ENCODE peak calls at places on chromosomes 11 and 22, in six cellular contexts. Y is IMR-90, J is mesenchymal stem cell, I is H9, B is trophoblast cell, M is H1. P is an unnamed sample.

GRCh38 chr11:118530180-118530682 is 761 bp upstream of the TMEM25 start:
- DNase-seq in I (no peak), J (peak; percentile 14), B (no peak), Y (peak; percentile 5), M (no peak), P (no peak)

GRCh38 chr11:43516316-43516820 is 157.6 kb downstream of the TTC17 start:
- DNase-seq in J (no peak), Y (no peak), M (no peak), B (no peak), I (no peak), P (peak; percentile 70)

GRCh38 chr11:55474321-55474720 is 79.9 kb upstream of the OR4C15 start:
- DNase-seq in Y (no peak), I (no peak), M (no peak), J (no peak), B (no peak), P (no peak)

GRCh38 chr11:78742430-78742829 is 167.8 kb upstream of the NARS2 start:
- DNase-seq in B (no peak), Y (peak; percentile 6), I (no peak), M (no peak), J (no peak), P (no peak)

GRCh38 chr11:12397953-12398352 is 20.6 kb downstream of the PARVA start:
- DNase-seq in M (no peak), J (peak; percentile 98), Y (peak; percentile 99), I (no peak), B (no peak), P (no peak)

GRCh38 chr11:108101090-108101775 is 20.1 kb upstream of the ACAT1 start:
- DNase-seq in M (no peak), B (no peak), J (no peak), Y (no peak), I (no peak), P (no peak)

GRCh38 chr11:70883973-70884688 is 368.2 kb downstream of the SHANK2 start:
- DNase-seq in I (no peak), M (no peak), J (no peak), B (no peak), Y (no peak), P (no peak)

GRCh38 chr11:88016392-88017020 is 158.7 kb downstream of the RAB38 start:
- DNase-seq in J (peak; percentile 82), B (peak; percentile 87), M (peak; percentile 33), I (peak; percentile 56), Y (peak; percentile 84), P (peak; percentile 62)

GRCh38 chr11:13183094-13183825 is 94.3 kb upstream of the BMAL1 start:
- DNase-seq in J (peak; percentile 52), M (no peak), I (no peak), B (peak; percentile 98), Y (peak; percentile 54), P (no peak)

GRCh38 chr22:47996446-47996857 is 1234.0 kb downstream of the TBC1D22A start:
- DNase-seq in M (no peak), I (no peak), Y (no peak), B (no peak), J (no peak), P (no peak)

GRCh38 chr22:46078241-46079092 is 71.9 kb upstream of the PPARA start:
- DNase-seq in Y (no peak), I (no peak), B (no peak), M (no peak), J (no peak), P (no peak)

GRCh38 chr11:34514050-34514449 is 456 bp upstream of the ELF5 start:
- DNase-seq in I (no peak), M (no peak), B (no peak), J (no peak), Y (no peak), P (no peak)

GRCh38 chr11:38176812-38177322 is 1578.8 kb upstream of the RAG2 start:
- DNase-seq in Y (no peak), B (no peak), M (no peak), J (no peak), I (no peak), P (no peak)

GRCh38 chr11:126375726-126376125 is 20.2 kb downstream of the ST3GAL4 start:
- DNase-seq in M (no peak), B (no peak), Y (peak; percentile 86), I (no peak), J (no peak), P (no peak)

GRCh38 chr11:65109231-65110198 is 2.2 kb upstream of the TM7SF2 start:
- DNase-seq in I (no peak), B (no peak), J (no peak), M (no peak), Y (no peak), P (no peak)

GRCh38 chr22:23179381-23180294 is 671 bp upstream of the BCR start:
- DNase-seq in M (no peak), B (peak; percentile 49), Y (no peak), I (no peak), J (no peak), P (no peak)

GRCh38 chr22:50441428-50441993 is 33.3 kb downstream of the SBF1 start:
- DNase-seq in B (no peak), J (no peak), M (no peak), I (no peak), Y (no peak), P (no peak)

GRCh38 chr22:37526376-37526775 is 7.2 kb upstream of the CARD10 start:
- DNase-seq in J (no peak), B (no peak), Y (no peak), M (no peak), I (no peak), P (no peak)

DNA sequence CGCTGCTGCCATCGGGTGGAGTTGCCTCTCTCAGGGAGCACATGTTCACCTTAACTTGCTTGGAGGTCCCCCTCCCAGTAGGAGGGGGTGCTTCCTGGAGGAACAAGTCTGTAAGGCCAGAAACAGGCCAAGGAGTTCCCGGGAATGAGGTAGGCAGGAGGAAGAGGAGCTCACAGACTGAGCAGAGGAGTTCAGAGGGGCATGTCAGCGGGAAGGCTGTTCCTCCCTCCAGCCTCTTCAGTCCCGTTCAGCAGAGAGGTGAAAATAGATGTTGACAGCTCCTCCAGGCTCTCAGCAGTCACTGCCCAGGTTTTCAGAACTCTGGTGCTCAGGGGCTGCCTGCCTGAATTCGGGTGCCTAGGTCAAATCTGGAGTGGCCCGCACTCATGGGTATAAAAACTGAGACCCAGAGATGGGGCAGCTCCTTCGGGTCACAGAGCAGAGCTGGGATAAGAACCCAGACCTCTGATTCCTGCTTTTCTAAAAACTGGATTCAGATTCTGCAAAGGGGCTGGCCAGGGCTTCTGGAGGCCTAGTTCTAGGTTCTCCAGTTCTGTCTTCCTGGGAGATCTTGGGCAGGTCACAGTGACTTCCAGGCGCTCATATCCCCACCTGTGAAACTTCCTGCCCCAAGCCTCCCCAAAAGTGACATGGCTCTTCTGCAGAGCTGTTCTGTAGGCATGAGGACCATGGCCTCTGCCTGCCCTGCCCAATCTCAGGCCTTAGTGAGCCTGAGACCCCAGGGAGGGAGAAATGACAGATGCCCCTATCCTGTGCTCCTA is 18.3 kb downstream of the ATG16L2 start:
- DNase-seq in J (no peak), I (no peak), B (no peak), M (no peak), Y (no peak), P (no peak)
- H4K91ac ChIP-seq in J (peak overlapping the region; percentile 16), I (no peak overlapping the region), B (no peak overlapping the region), M (peak overlapping the region; percentile 4), Y (no peak overlapping the region), P (peak overlapping the region; percentile 38)

DNA sequence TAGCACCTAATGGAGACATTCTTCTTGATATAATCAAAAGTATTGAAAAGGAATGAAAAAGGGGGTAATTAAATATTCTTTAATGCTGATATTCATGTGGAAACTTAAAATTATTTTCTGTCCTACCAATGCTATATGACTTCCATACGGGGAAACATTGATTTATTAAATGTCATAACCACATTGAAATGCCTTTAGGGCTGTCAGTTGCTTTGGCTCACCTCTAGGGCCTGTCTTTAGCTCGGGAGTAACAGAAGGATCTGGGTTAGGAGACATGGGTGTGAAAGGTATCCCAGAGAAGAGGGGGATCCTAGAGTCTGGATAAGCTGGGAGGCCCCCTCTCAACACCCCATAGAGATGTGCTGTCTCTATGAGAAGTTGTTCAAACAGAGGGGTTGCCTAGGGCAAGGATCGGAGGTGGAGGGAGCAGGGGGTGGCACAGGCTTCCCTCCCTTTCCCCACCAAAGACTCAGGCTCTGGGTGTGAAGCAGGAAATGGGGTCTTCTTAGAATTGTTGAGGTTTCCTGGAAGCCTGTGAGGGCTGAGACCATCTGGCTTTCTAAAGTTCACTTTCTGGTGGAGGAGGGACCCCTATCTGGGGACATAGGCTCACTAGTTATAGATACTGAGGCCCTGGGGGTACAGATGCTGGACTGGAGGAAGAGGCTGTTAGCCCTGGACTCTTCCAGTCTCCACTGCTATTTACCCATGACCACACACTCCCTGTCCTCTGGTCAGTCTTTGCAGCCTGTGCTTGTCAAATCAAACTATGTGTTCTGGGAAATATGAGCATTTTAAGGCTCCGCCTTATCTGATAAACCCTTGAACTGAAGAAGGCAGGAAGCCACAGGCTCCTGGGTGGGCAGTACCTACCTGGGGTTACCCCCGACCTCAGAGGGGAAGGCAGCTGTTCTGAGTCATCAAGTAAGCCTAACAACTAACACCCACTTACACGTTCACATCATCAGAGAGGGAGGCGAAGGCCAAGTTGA is 55.8 kb upstream of the RRAS2 start:
- DNase-seq in I (no peak), M (no peak), B (no peak), J (peak; percentile 23), Y (peak; percentile 55), P (no peak)
- H2BK5ac ChIP-seq in I (no peak overlapping the region), M (no peak overlapping the region), B (no peak overlapping the region), J (no peak overlapping the region), Y (peak overlapping the region; percentile 64), P (no peak overlapping the region)

DNA sequence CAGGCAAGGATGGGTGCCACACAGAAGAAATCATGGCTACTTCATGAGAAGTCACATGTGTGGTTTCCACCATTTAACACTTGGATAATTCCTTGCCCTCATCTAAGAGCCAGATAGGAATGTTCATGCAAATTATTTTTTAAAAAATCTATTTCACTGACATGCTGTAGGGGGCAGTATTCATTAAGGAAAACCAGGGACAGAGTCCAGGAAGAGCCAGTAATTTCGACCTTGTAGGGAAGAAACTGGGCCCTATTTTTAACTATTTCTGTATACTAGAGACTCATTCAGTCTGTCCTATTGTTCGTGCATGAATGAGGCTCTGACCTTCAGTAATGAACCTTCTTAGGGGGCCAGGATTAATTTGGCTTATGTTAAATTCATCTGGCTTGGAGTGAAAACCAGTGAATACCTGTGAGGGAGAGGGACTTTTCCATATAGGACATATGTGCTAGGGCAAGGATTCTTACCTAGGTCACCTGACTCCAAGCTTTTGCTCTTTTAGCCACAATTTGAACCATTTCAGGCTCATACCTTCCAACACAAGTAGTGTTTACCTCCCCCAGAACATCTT is 192.7 kb downstream of the NAV2 start:
- DNase-seq in B (peak; percentile 71), M (no peak), I (no peak), Y (peak; percentile 67), J (peak; percentile 59), P (peak; percentile 33)
- H4K91ac ChIP-seq in B (no peak overlapping the region), M (no peak overlapping the region), I (no peak overlapping the region), Y (no peak overlapping the region), J (no peak overlapping the region), P (no peak overlapping the region)

DNA sequence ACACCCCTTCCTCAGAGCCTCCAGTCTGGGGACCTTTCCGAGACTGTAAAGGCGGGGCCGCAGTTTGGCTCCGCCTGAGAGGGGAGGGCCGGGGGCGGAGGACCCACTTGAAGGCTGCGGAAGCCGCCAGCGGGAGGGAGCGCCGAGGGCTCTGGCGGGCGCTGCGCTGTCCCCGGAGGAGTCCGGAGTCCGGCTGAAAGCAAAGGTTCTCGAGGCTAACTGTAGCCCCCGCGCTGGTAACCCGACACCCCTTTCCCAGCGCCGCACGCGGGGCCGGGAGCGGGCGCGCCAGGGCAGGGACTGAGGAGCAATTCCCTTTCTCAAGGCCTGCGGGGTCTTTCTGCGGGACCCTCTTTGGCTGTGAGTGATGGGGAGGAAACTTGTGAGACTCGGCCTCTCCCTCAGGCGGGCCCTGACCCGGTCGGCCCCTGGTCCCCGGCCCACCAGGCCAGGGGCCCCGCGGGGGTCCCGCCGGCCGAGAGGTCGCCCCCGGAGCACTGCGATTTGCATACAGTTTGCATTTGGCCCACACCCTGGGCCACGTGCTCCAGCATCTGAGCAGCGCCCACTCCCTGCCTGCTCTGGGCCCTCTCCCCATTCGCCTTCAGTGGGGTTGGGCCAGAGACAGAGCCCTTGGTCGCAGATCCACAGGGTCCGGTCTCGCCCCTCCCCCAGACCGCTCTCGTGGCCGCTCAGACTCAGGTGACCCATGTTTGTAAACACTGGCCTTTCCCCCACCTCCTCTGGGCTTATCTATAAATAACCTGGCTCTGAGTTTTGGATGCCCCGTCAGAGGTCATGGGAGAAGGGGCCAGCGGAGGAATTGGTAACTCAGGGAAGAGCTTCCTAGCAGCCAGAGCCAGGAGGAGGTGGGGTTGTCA is 519 bp upstream of the ART5 start:
- DNase-seq in B (peak; percentile 42), M (peak; percentile 88), I (peak; percentile 98), J (peak; percentile 85), Y (peak; percentile 58), P (peak; percentile 92)
- H2BK5ac ChIP-seq in B (no peak overlapping the region), M (peak overlapping the region; percentile 63), I (no peak overlapping the region), J (no peak overlapping the region), Y (no peak overlapping the region), P (peak overlapping the region; percentile 91)